ENCODE peak calls at places on chromosome X, in eight cellular contexts. B, Y, C, X, M, I, E and R are unnamed samples.

GRCh38 chrX:107712231-107713204 is 63.1 kb downstream of the TSC22D3 start:
- DNase-seq in M (peak), X (no peak), C (no peak), E (no peak), Y (peak), I (peak), B (no peak), R (no peak)

GRCh38 chrX:109714340-109714958 is 18.6 kb downstream of the ACSL4 start:
- DNase-seq in I (no peak), M (peak), Y (peak), C (no peak), B (no peak), E (no peak), X (no peak), R (no peak)

GRCh38 chrX:105564536-105564935 is 257.8 kb upstream of the NRK start:
- DNase-seq in Y (peak), B (no peak), M (peak), E (no peak), I (no peak), X (no peak), C (no peak), R (no peak)

GRCh38 chrX:66232296-66232695 is 68.2 kb downstream of the HEPH start:
- DNase-seq in I (no peak), B (no peak), C (no peak), E (no peak), X (no peak), Y (no peak), M (no peak), R (no peak)

GRCh38 chrX:2620576-2620975 is 70.5 kb upstream of the CD99 start:
- DNase-seq in M (no peak), E (no peak), B (no peak), Y (no peak), X (no peak), I (no peak), C (no peak), R (no peak)

GRCh38 chrX:114210879-114211278 is 373.0 kb upstream of the HTR2C start:
- DNase-seq in I (no peak), E (no peak), B (no peak), Y (no peak), C (no peak), M (no peak), X (no peak), R (no peak)

GRCh38 chrX:9659571-9660195 is 106.0 kb downstream of the GPR143 start:
- DNase-seq in B (no peak), Y (no peak), I (no peak), C (no peak), E (no peak), M (peak), X (no peak), R (no peak)

GRCh38 chrX:53284684-53285447 is 3.5 kb upstream of the IQSEC2 start:
- DNase-seq in M (peak), C (peak), E (peak), Y (peak), B (peak), I (peak), X (no peak), R (peak)

GRCh38 chrX:109966246-109966645 is 36.7 kb upstream of the TMEM164 start:
- DNase-seq in M (no peak), X (no peak), I (no peak), B (no peak), Y (peak), C (no peak), E (no peak), R (no peak)

GRCh38 chrX:13428055-13428786 is 108.4 kb upstream of the ATXN3L start:
- DNase-seq in I (no peak), E (no peak), X (no peak), B (peak), Y (peak), C (no peak), M (peak), R (no peak)

GRCh38 chrX:102560423-102561068 is 38.8 kb upstream of the ARMCX5 start:
- DNase-seq in B (no peak), C (no peak), M (no peak), I (no peak), X (no peak), E (no peak), Y (no peak), R (no peak)

GRCh38 chrX:153669901-153670731 is 3.5 kb downstream of the PNCK start:
- DNase-seq in E (no peak), I (no peak), Y (no peak), M (no peak), X (no peak), C (no peak), B (no peak), R (no peak)

GRCh38 chrX:18938710-18939109 is 45.2 kb downstream of the PHKA2 start:
- DNase-seq in I (no peak), M (peak), C (no peak), B (no peak), E (no peak), X (no peak), Y (no peak), R (no peak)

GRCh38 chrX:148573119-148573518 is 72.7 kb downstream of the AFF2 start:
- DNase-seq in I (no peak), E (no peak), B (peak), M (no peak), Y (no peak), C (no peak), X (no peak), R (peak)

GRCh38 chrX:46247456-46247855 is 297.8 kb downstream of the ZNF674 start:
- DNase-seq in M (no peak), E (no peak), X (no peak), B (no peak), I (no peak), Y (no peak), C (no peak), R (no peak)

GRCh38 chrX:133681897-133682296 is 266.6 kb upstream of the GPC4 start:
- DNase-seq in E (no peak), X (no peak), I (no peak), C (no peak), B (no peak), M (no peak), Y (no peak), R (no peak)

GRCh38 chrX:437636-438390 is 51.1 kb upstream of the PPP2R3B start:
- DNase-seq in E (no peak), B (no peak), I (no peak), X (peak), Y (no peak), M (no peak), C (peak), R (no peak)

GRCh38 chrX:129686422-129686948 is 31.7 kb upstream of the APLN start:
- DNase-seq in X (no peak), M (no peak), E (peak), C (no peak), B (no peak), Y (peak), I (no peak), R (no peak)

GRCh38 chrX:9873952-9874351 is 87.7 kb downstream of the SHROOM2 start:
- DNase-seq in C (peak), Y (no peak), M (peak), B (peak), X (no peak), I (peak), E (no peak), R (peak)

GRCh38 chrX:95835223-95835622 is 849.4 kb upstream of the DIAPH2 start:
- DNase-seq in Y (no peak), B (no peak), I (no peak), M (no peak), C (no peak), X (no peak), E (no peak), R (no peak)

GRCh38 chrX:45765281-45765680 is 564.6 kb upstream of the DIPK2B start:
- DNase-seq in I (no peak), B (no peak), X (no peak), E (no peak), M (no peak), Y (no peak), C (no peak), R (no peak)

GRCh38 chrX:88425739-88426138 is 321.3 kb upstream of the CPXCR1 start:
- DNase-seq in M (no peak), B (no peak), I (no peak), C (no peak), Y (peak), X (no peak), E (no peak), R (no peak)

GRCh38 chrX:21990812-21991211 is 41.3 kb upstream of the PHEX start:
- DNase-seq in B (no peak), I (no peak), E (no peak), C (no peak), M (no peak), Y (no peak), X (no peak), R (no peak)

GRCh38 chrX:2767631-2768455 is 16.0 kb downstream of the XG start:
- DNase-seq in E (peak), Y (peak), M (no peak), X (no peak), I (peak), C (peak), B (peak), R (no peak)

GRCh38 chrX:2587146-2587545 is 86.4 kb upstream of the DHRSX start:
- DNase-seq in C (no peak), B (no peak), X (no peak), M (no peak), I (no peak), Y (no peak), E (no peak), R (no peak)

GRCh38 chrX:147733369-147733768 is 178.3 kb upstream of the FMR1 start:
- DNase-seq in Y (no peak), M (no peak), I (no peak), B (no peak), X (no peak), C (no peak), E (no peak), R (no peak)

GRCh38 chrX:135463937-135464336 is 42.2 kb downstream of the SMIM10L2A start:
- DNase-seq in B (no peak), M (no peak), E (no peak), Y (peak), X (no peak), I (no peak), C (no peak), R (peak)

GRCh38 chrX:136899206-136899605 is 18.7 kb upstream of the RBMX start:
- DNase-seq in C (no peak), I (no peak), Y (peak), M (no peak), B (no peak), X (no peak), E (no peak), R (no peak)

GRCh38 chrX:153445106-153445855 is 575 bp downstream of the TREX2 start:
- DNase-seq in E (no peak), M (no peak), I (no peak), Y (no peak), B (no peak), X (no peak), C (no peak), R (no peak)

GRCh38 chrX:153934473-153935325 is at the start of gene NAA10:
- DNase-seq in E (peak), C (peak), Y (peak), I (peak), B (peak), M (peak), X (peak), R (peak)

GRCh38 chrX:74779175-74779574 is 146.1 kb downstream of the NEXMIF start:
- DNase-seq in I (no peak), X (no peak), B (no peak), E (no peak), Y (no peak), C (no peak), M (no peak), R (no peak)

GRCh38 chrX:153763298-153763932 is 634 bp upstream of the PLXNB3 start:
- DNase-seq in X (no peak), C (no peak), Y (no peak), M (no peak), B (no peak), I (no peak), E (peak), R (no peak)

GRCh38 chrX:123736333-123736921 is 3.6 kb upstream of the THOC2 start:
- DNase-seq in M (peak), I (no peak), X (no peak), B (no peak), Y (peak), E (no peak), C (no peak), R (no peak)

GRCh38 chrX:82945332-82945731 is 562.8 kb upstream of the POU3F4 start:
- DNase-seq in I (no peak), Y (no peak), C (no peak), M (no peak), X (no peak), B (no peak), E (no peak), R (no peak)

GRCh38 chrX:118364261-118364660 is 18.4 kb downstream of the WDR44 start:
- DNase-seq in Y (no peak), B (no peak), I (no peak), M (no peak), E (no peak), C (no peak), X (no peak), R (no peak)

GRCh38 chrX:118368398-118368797 is 22.5 kb downstream of the WDR44 start:
- DNase-seq in I (no peak), C (no peak), E (no peak), X (no peak), B (no peak), M (no peak), Y (no peak), R (no peak)

GRCh38 chrX:118370921-118371624 is 25.2 kb downstream of the WDR44 start:
- DNase-seq in Y (peak), C (no peak), I (no peak), M (peak), X (no peak), B (no peak), E (no peak), R (no peak)

DNA sequence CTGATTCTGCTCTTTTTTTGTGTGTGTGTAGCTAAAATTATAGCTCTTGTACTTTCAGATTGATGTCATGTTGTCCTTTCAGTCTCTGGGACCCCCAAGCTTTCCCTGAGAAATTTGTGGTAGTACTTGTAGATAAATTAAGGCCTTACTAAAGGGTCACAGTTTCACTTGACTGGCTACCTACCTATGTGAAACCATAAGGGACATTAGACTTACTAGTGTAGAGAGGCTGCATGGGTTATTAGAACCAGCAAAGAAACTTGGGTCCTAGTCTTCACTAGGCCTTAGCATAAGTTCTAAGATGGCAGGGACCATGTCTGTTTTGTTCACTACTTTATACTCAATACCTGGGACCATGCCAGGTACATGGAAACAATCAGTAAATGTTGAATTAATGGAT is 21.4 kb downstream of the WDR44 start:
- DNase-seq in C (no peak), X (no peak), Y (no peak), E (no peak), M (no peak), B (no peak), I (no peak), R (no peak)
- TF ChIP-seq CTCF in C (no peak), X (no peak), Y (no peak), E (no peak), M (no peak), B (no peak), I (no peak), R (no peak)

DNA sequence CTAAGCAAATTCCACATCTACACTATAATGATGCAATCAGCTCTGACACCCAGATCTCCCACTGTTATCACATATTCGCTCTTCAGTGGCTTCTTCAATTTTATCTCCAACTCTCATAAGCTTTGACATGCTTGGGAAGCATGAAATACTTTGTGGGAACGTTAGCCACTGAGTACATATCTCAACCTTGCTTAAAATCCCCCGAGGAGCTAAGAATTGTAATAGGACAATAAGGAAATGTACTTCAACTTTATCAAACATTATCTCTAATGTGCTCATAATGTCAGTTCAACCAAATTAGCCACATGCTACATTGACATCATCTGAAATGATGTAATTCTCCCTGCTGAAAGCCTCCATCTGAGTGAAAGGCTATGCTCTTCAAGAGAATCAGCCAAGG is 139.6 kb upstream of the PTCHD1 start:
- DNase-seq in M (no peak), I (no peak), C (no peak), Y (peak), E (no peak), B (no peak), X (no peak), R (no peak)
- TF ChIP-seq CTCF in M (no peak), I (no peak), C (no peak), Y (no peak), E (no peak), B (no peak), X (no peak), R (no peak)

GRCh38 chrX:106611682-106612402 is at the start of gene RADX:
- DNase-seq in I (peak), B (peak), C (peak), X (peak), Y (peak), E (peak), M (peak), R (peak)

GRCh38 chrX:106611323-106611681 is 476 bp upstream of the RADX start:
- DNase-seq in E (no peak), M (no peak), B (no peak), X (no peak), Y (no peak), I (no peak), C (no peak), R (no peak)

GRCh38 chrX:106615041-106615440 is 3.3 kb downstream of the RADX start:
- DNase-seq in Y (no peak), E (no peak), I (no peak), B (no peak), C (no peak), X (no peak), M (no peak), R (no peak)

GRCh38 chrX:106613277-106613676 is 1.5 kb downstream of the RADX start:
- DNase-seq in I (no peak), B (no peak), E (no peak), C (no peak), X (no peak), M (no peak), Y (no peak), R (no peak)

DNA sequence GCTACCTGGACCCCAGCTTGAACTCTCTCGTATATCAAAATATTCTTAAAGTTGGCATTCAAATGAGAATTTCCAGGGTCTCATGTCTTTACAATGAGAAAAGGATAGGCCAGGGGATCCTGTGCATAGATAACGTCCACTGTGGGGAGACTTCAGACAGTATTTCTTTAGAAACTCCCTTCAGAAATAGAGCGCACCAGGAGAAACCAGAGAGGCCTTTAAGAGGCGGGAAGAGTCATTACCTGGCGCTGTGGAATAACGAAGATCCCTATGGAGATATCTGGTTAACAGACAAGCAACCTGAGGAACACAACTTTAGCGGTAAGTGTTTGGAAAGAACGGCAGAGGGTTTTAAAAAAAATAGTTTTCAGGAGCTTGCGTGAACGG is 618 bp downstream of the RADX start:
- DNase-seq in I (no peak), Y (no peak), B (no peak), C (no peak), E (no peak), X (no peak), M (peak), R (no peak)
- TF ChIP-seq CTCF in I (no peak), Y (no peak), B (no peak), C (no peak), E (no peak), X (no peak), M (no peak), R (no peak)

GRCh38 chrX:149881081-149881711 is at the start of gene MAGEA8:
- DNase-seq in C (no peak), X (peak), E (no peak), I (no peak), Y (no peak), M (no peak), B (peak), R (no peak)
- TF ChIP-seq CTCF in C (no peak), X (no peak), E (no peak), I (no peak), Y (peak), M (no peak), B (peak), R (peak)